ENCODE peak calls at places on chromosome 7, in seven cellular contexts. E, J, M, S, Y, N and U are unnamed samples.

GRCh38 chr7:82244947-82245346 is 198.6 kb downstream of the CACNA2D1 start:
- DNase-seq in E (no peak), J (no peak), M (no peak), S (no peak), Y (no peak), N (no peak), U (no peak)

GRCh38 chr7:43838201-43838659 is 31.1 kb downstream of the MRPS24 start:
- DNase-seq in E (no peak), J (no peak), M (no peak), S (no peak), Y (no peak), N (no peak), U (no peak)

GRCh38 chr7:153381275-153382119 is 621.9 kb downstream of the ACTR3B start:
- DNase-seq in E (peak; percentile 60), J (peak; percentile 20), M (no peak), S (peak; percentile 37), Y (peak; percentile 78), N (peak; percentile 28), U (peak; percentile 21)

GRCh38 chr7:152383341-152384234 is 52.2 kb downstream of the KMT2C start:
- DNase-seq in E (no peak), J (no peak), M (no peak), S (no peak), Y (no peak), N (no peak), U (no peak)

GRCh38 chr7:126574276-126574675 is 678.5 kb downstream of the GRM8 start:
- DNase-seq in E (no peak), J (peak; percentile 67), M (no peak), S (no peak), Y (no peak), N (no peak), U (no peak)

GRCh38 chr7:85474234-85474633 is 287.4 kb upstream of the SEMA3D start:
- DNase-seq in E (no peak), J (no peak), M (no peak), S (no peak), Y (no peak), N (no peak), U (no peak)

GRCh38 chr7:128939075-128939860 is 1.5 kb downstream of the IRF5 start:
- DNase-seq in E (peak; percentile 35), J (no peak), M (no peak), S (no peak), Y (no peak), N (no peak), U (peak; percentile 41)

GRCh38 chr7:79664884-79665676 is 211.6 kb upstream of the MAGI2 start:
- DNase-seq in E (no peak), J (no peak), M (no peak), S (no peak), Y (no peak), N (no peak), U (no peak)

GRCh38 chr7:150973571-150974451 is 4.3 kb downstream of the KCNH2 start:
- DNase-seq in E (no peak), J (no peak), M (no peak), S (peak; percentile 77), Y (no peak), N (no peak), U (no peak)

GRCh38 chr7:137992042-137992737 is 9.7 kb downstream of the CREB3L2 start:
- DNase-seq in E (no peak), J (no peak), M (no peak), S (no peak), Y (peak; percentile 86), N (peak; percentile 98), U (no peak)

GRCh38 chr7:137990251-137990901 is 11.5 kb downstream of the CREB3L2 start:
- DNase-seq in E (no peak), J (no peak), M (no peak), S (no peak), Y (no peak), N (no peak), U (no peak)

GRCh38 chr7:137994091-137994688 is 7.7 kb downstream of the CREB3L2 start:
- DNase-seq in E (no peak), J (no peak), M (no peak), S (no peak), Y (peak; percentile 60), N (no peak), U (no peak)

GRCh38 chr7:137993395-137993743 is 8.5 kb downstream of the CREB3L2 start:
- DNase-seq in E (no peak), J (no peak), M (no peak), S (no peak), Y (no peak), N (no peak), U (no peak)

GRCh38 chr7:137992738-137993394 is 9.0 kb downstream of the CREB3L2 start:
- DNase-seq in E (no peak), J (no peak), M (no peak), S (no peak), Y (peak; percentile 49), N (peak; percentile 78), U (peak; percentile 95)
- TF ChIP-seq POLR2AphosphoS5 in E (peak; percentile 92), J (no peak), M (no peak), S (no peak), Y (no peak), N (no peak), U (peak; percentile 84)

DNA sequence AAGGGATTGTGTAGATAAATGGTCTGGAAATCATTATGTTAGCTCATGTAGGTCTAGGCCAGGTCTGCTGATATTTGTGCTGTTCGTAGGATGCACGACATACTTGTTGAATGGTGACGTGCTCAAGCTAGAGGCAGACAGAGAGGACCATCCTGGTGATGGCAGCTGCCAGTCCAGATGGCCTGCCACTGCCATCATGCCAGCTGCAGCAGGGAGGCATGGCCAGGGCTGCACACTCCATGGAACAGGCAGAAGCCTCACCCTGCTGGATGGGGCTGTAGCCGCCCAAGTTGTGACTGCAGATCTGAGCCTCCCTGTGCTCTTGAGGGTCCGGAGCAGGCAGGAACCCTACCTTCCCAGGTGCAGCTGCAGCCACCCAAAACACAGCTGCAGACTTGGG is 80.3 kb downstream of the SPDYE5 start:
- DNase-seq in E (no peak), J (no peak), M (no peak), S (no peak), Y (no peak), N (no peak), U (no peak)
- TF ChIP-seq REST in E (no peak), J (no peak), M (no peak), S (no peak), Y (no peak), N (no peak), U (no peak)

GRCh38 chr7:1068013-1068412 is 19.9 kb upstream of the GPER1 start:
- DNase-seq in E (no peak), J (no peak), M (no peak), S (no peak), Y (no peak), N (no peak), U (no peak)

GRCh38 chr7:1064581-1064980 is 20.2 kb downstream of the GPR146 start:
- DNase-seq in E (no peak), J (no peak), M (no peak), S (no peak), Y (no peak), N (no peak), U (no peak)

GRCh38 chr7:1063361-1063760 is 19.0 kb downstream of the GPR146 start:
- DNase-seq in E (no peak), J (no peak), M (no peak), S (no peak), Y (no peak), N (no peak), U (no peak)

GRCh38 chr7:1062296-1063294 is 18.2 kb downstream of the GPR146 start:
- DNase-seq in E (no peak), J (no peak), M (no peak), S (no peak), Y (no peak), N (no peak), U (no peak)

GRCh38 chr7:1065263-1066260 is 21.2 kb downstream of the GPR146 start:
- DNase-seq in E (peak; percentile 99), J (no peak), M (no peak), S (peak; percentile 94), Y (peak; percentile 93), N (peak; percentile 46), U (peak; percentile 81)
- TF ChIP-seq POLR2AphosphoS5 in E (no peak), J (no peak), M (no peak), S (no peak), Y (no peak), N (no peak), U (no peak)

GRCh38 chr7:33982425-33982786 is 77.1 kb downstream of the BMPER start:
- DNase-seq in E (no peak), J (no peak), M (peak; percentile 33), S (peak; percentile 68), Y (no peak), N (no peak), U (no peak)
- TF ChIP-seq REST in E (no peak), J (no peak), M (no peak), S (no peak), Y (no peak), N (no peak), U (no peak)

DNA sequence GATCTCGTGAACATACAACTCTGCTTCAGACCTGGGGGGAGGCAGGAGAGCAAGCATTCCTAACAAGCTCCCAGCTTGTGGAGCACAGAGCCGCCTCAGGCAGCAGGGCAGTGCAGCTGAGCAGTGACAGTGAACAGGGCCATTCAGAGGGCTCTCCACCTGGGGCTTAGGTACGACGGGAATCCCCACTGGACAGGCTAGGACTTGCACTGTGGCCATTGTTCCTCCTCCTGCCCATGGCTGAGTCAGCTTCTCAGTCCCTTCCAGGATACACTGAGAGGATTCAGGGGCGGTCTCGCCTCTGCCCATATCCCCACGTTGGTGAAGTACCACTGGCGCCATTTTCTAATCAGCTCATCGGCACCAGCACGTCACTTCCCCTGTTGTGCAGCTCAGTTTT is 71.1 kb downstream of the FIGNL1 start:
- DNase-seq in E (no peak), J (no peak), M (no peak), S (peak; percentile 82), Y (no peak), N (peak; percentile 1), U (no peak)
- TF ChIP-seq POLR2AphosphoS5 in E (no peak), J (no peak), M (no peak), S (peak; percentile 48), Y (no peak), N (no peak), U (no peak)

GRCh38 chr7:101614939-101615302 is 14.2 kb downstream of the MYL10 start:
- DNase-seq in E (no peak), J (no peak), M (no peak), S (no peak), Y (no peak), N (no peak), U (no peak)
- TF ChIP-seq REST in E (no peak), J (no peak), M (no peak), S (no peak), Y (no peak), N (no peak), U (no peak)